ENCODE peak calls at places on chromosomes 7 and 10, in eight cellular contexts. C, B, O, V, R, L, A and X are unnamed samples.

GRCh38 chr7:25858562-25859411 is 293.2 kb upstream of the NFE2L3 start:
- DNase-seq in C (no peak), B (no peak), O (peak; percentile 52), V (no peak), R (peak; percentile 50), L (no peak), A (no peak), X (no peak)

GRCh38 chr10:13206546-13207443 is 27.4 kb downstream of the UCMA start:
- DNase-seq in C (no peak), B (peak; percentile 47), O (no peak), V (peak; percentile 39), R (no peak), L (no peak), A (peak; percentile 61), X (peak; percentile 55)

GRCh38 chr10:89242340-89242680 is 9.3 kb downstream of the LIPA start:
- DNase-seq in C (no peak), B (no peak), O (no peak), V (no peak), R (no peak), L (no peak), A (no peak), X (no peak)

GRCh38 chr10:64283621-64284020 is 762.4 kb downstream of the REEP3 start:
- DNase-seq in C (no peak), B (no peak), O (no peak), V (no peak), R (no peak), L (no peak), A (no peak), X (no peak)

GRCh38 chr10:48779546-48780152 is 95.0 kb downstream of the WDFY4 start:
- DNase-seq in C (no peak), B (no peak), O (no peak), V (no peak), R (peak; percentile 2), L (no peak), A (no peak), X (no peak)

GRCh38 chr7:92697414-92697813 is 107.2 kb upstream of the FAM133B start:
- DNase-seq in C (no peak), B (no peak), O (no peak), V (no peak), R (no peak), L (no peak), A (no peak), X (no peak)

GRCh38 chr10:49109669-49110335 is 5.5 kb downstream of the VSTM4 start:
- DNase-seq in C (no peak), B (no peak), O (no peak), V (peak; percentile 38), R (peak; percentile 49), L (peak; percentile 84), A (peak; percentile 73), X (no peak)

GRCh38 chr10:86730227-86730626 is 26.2 kb upstream of the BMPR1A start:
- DNase-seq in C (no peak), B (no peak), O (no peak), V (peak; percentile 74), R (peak; percentile 77), L (peak; percentile 67), A (peak; percentile 6), X (no peak)

GRCh38 chr7:116522247-116522646 is 2.6 kb upstream of the CAV1 start:
- DNase-seq in C (no peak), B (no peak), O (no peak), V (no peak), R (no peak), L (no peak), A (peak; percentile 84), X (no peak)

GRCh38 chr7:2880882-2881281 is 36.8 kb upstream of the GNA12 start:
- DNase-seq in C (no peak), B (no peak), O (peak; percentile 95), V (no peak), R (no peak), L (no peak), A (no peak), X (no peak)

GRCh38 chr7:77570330-77571011 is 33.4 kb downstream of the PTPN12 start:
- DNase-seq in C (no peak), B (peak; percentile 16), O (no peak), V (no peak), R (no peak), L (no peak), A (peak; percentile 69), X (no peak)

GRCh38 chr10:125156196-125156595 is 4.2 kb downstream of the CTBP2 start:
- DNase-seq in C (no peak), B (no peak), O (no peak), V (no peak), R (no peak), L (no peak), A (no peak), X (no peak)

GRCh38 chr7:33039257-33039904 is 23.2 kb downstream of the NT5C3A start:
- DNase-seq in C (no peak), B (peak; percentile 67), O (no peak), V (no peak), R (no peak), L (no peak), A (no peak), X (peak; percentile 77)

GRCh38 chr10:13439771-13440708 is 88.8 kb downstream of the BEND7 start:
- DNase-seq in C (no peak), B (peak; percentile 63), O (peak; percentile 78), V (peak; percentile 60), R (peak; percentile 68), L (peak; percentile 74), A (no peak), X (peak; percentile 76)

GRCh38 chr7:131235489-131236317 is 92.0 kb upstream of the MKLN1 start:
- DNase-seq in C (no peak), B (no peak), O (no peak), V (peak; percentile 69), R (no peak), L (no peak), A (peak; percentile 100), X (no peak)

GRCh38 chr10:44990302-44990655 is 10.4 kb upstream of the ZNF22 start:
- DNase-seq in C (no peak), B (no peak), O (peak; percentile 76), V (no peak), R (no peak), L (no peak), A (no peak), X (peak; percentile 53)

DNA sequence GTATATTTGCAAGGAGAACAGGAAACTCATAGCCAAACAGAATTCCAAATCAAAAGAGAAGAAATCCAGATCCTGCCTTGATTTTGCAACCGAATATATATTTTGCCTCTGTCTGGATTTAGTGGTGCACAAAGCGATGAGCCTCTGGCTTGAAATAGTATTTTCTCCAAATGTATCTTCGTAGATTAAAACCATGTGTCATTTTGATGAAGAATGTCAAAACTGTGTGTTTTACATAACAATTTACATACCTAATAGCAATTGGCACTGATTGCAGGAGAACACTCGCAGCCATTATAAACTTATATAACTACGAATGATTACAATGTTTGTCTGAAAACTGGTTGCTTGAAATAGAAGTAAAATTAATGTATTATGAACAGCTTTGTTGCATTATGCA is 156.4 kb downstream of the ARID5B start:
- DNase-seq in C (no peak), B (no peak), O (no peak), V (no peak), R (no peak), L (no peak), A (no peak), X (no peak)
- H3K4me1 ChIP-seq in C (no peaks in the 10 kb centered on the region), B (peaks cover 23% of the 10 kb centered on the region), O (no peaks in the 10 kb centered on the region), V (peaks cover 57% of the 10 kb centered on the region), R (no peaks in the 10 kb centered on the region), L (peaks cover 84% of the 10 kb centered on the region), A (peaks cover 27% of the 10 kb centered on the region), X (peaks cover 20% of the 10 kb centered on the region)

DNA sequence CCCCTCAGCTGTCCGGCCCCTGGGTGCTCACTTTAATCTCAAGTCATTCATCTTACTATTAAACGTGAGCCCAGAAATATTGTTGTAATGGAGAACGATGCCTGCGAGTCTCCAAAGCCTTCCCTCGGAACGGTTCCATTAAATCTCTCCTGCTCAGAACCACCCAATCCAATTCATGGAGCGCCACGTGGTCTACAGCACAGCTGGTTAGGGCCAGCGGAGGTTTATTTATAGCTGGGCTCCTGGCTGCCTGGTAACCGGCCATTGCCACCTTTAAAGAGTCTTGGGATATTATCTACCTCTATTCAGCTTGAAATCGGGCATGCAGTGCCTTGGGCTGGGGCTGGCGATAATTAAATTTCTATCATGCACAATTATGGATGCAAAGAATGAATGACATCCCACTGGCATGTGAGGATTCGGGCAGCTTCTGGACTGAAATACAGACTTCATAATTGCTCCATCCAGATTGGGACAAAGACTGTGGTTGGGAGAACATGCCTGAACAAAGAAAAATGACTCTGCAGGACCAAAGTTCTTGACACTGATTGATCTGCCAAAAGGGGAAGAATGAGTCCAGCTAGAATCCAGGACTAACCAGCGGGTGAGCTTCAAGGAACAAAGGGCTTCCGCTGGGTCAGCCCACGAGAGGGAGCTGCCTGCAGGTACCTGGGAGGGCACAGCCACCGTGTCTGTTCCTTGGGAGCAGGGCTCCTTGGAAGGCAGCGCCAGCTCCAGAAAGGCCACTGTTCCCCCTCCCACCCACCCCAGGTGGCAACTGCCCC is 7.3 kb downstream of the FAM20C start:
- DNase-seq in C (no peak), B (no peak), O (no peak), V (no peak), R (no peak), L (peak; percentile 76), A (no peak), X (no peak)
- H3K4me1 ChIP-seq in C (peaks cover 2% of the 10 kb centered on the region), B (no peaks in the 10 kb centered on the region), O (no peaks in the 10 kb centered on the region), V (peaks cover 14% of the 10 kb centered on the region), R (no peaks in the 10 kb centered on the region), L (peaks cover 50% of the 10 kb centered on the region), A (peaks cover 16% of the 10 kb centered on the region), X (no peaks in the 10 kb centered on the region)

DNA sequence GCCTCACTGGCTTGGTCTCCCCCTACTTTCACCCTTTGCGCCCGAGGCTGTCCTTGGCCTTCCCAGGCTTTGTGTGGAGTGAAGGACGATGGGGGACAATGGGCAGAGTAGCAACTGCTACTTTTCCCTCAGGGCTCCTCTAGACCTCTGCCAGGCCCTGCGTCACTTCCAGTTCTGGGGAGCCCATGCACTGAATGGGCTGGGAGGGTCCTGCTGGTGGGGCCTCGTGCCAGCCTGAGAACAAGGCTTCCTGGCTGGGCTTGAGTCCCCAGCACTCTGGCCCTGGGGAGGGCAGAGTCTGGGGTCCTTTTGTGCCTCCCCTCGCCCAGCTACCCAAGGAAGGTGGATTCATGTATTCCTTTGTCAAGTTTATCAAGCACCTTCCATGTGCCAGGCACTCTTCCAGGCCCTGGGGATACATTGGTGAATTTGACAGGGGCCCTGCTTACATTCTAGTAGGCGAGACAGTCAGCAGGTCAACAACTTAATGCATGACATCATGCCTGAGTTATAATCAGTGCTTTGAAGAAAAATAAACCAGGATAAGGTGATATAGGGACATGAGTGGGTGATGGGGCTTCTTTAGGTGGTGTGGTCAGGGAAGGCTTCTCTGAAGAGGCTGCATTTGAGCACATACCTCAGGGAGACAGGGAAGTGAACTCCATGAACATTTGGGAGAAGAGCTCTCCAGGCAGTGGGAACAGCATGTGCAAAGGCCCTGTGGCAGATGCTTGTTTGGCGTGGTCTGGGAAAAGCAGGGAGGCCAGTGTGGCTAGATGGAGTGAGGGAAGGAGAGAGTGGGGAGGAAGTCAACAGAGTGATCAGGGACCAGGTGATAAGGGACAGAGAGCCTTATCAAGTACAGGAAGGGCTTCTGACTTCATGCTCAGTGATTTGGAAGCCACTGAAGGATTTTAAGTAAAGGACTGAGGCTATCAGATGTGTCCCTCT is 14.1 kb downstream of the ZMIZ1 start:
- DNase-seq in C (no peak), B (no peak), O (no peak), V (no peak), R (no peak), L (no peak), A (peak; percentile 83), X (no peak)
- H3K4me1 ChIP-seq in C (peaks cover 13% of the 10 kb centered on the region), B (peaks cover 20% of the 10 kb centered on the region), O (peaks cover 10% of the 10 kb centered on the region), V (peaks cover 93% of the 10 kb centered on the region), R (peaks cover 58% of the 10 kb centered on the region), L (peaks cover 95% of the 10 kb centered on the region), A (peaks cover 72% of the 10 kb centered on the region), X (peaks cover 90% of the 10 kb centered on the region)

DNA sequence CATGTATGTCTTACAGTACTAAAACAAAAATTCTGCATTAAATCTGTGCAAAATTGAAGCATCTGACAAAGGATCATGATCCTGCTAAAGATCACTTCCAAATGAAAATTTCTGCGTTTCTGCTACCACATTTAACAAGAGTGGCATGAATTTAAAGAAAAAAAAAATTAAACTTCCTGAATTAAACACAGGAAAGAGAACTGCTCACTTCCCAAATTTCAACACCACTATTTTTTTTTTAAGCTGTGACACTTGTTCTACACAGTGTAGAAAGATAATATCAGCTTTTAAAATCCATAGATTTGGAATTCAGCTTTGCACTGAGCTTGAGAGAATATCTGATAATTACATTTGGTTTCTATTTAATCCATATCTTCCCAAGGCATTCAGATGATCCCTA is 73.6 kb downstream of the EPC1 start:
- DNase-seq in C (no peak), B (no peak), O (no peak), V (no peak), R (no peak), L (no peak), A (no peak), X (no peak)
- H3K4me1 ChIP-seq in C (no peaks in the 10 kb centered on the region), B (no peaks in the 10 kb centered on the region), O (no peaks in the 10 kb centered on the region), V (peaks cover 29% of the 10 kb centered on the region), R (no peaks in the 10 kb centered on the region), L (no peaks in the 10 kb centered on the region), A (peaks cover 2% of the 10 kb centered on the region), X (no peaks in the 10 kb centered on the region)